ENCODE peak calls at places on chromosomes 16 and 17, in ten cellular contexts. U is testis, X is K562, Y is NB4, R is stomach, N is GM12891, A is body of pancreas, Z is breast epithelium, S is IMR-90, L is A549. B is an unnamed sample.

GRCh38 chr16:65117701-65118448 is 4.0 kb downstream of the CDH11 start:
- DNase-seq in S (peak; percentile 90), L (peak; percentile 70), U (peak; percentile 87), A (peak; percentile 67), N (no peak), Y (peak; percentile 68), Z (peak; percentile 60), R (peak; percentile 43), X (peak; percentile 33), B (peak; percentile 26)

GRCh38 chr17:752620-753219 is 656 bp upstream of the GEMIN4 start:
- DNase-seq in U (peak; percentile 81), L (peak; percentile 48), N (peak; percentile 70), S (peak; percentile 49), A (peak; percentile 81), Z (peak; percentile 68), Y (peak; percentile 21), R (peak; percentile 76), X (peak; percentile 14), B (no peak)

GRCh38 chr16:87206646-87207451 is 110.3 kb downstream of the C16orf95 start:
- DNase-seq in N (no peak), Y (no peak), U (no peak), A (no peak), L (peak; percentile 79), X (no peak), R (no peak), S (peak; percentile 64), Z (no peak), B (no peak)

GRCh38 chr16:31458073-31458834 is 1.0 kb upstream of the ARMC5 start:
- DNase-seq in U (peak; percentile 51), Y (peak; percentile 95), N (peak; percentile 59), S (peak; percentile 45), A (peak; percentile 64), Z (peak; percentile 59), L (peak; percentile 60), X (peak; percentile 49), R (peak; percentile 57), B (no peak)

GRCh38 chr16:86567701-86568571 is 1.3 kb downstream of the FOXC2 start:
- DNase-seq in L (no peak), R (no peak), X (no peak), U (no peak), S (peak; percentile 39), A (no peak), N (no peak), Y (no peak), Z (no peak), B (no peak)

GRCh38 chr17:81508639-81509047 is 4.0 kb downstream of the ACTG1 start:
- DNase-seq in L (peak; percentile 76), S (peak; percentile 52), Y (no peak), R (no peak), Z (no peak), N (no peak), A (no peak), U (no peak), X (no peak), B (no peak)

GRCh38 chr17:65594585-65594940 is 33.1 kb upstream of the AXIN2 start:
- DNase-seq in A (no peak), R (no peak), U (no peak), N (no peak), Y (no peak), X (no peak), S (peak; percentile 34), L (no peak), Z (no peak), B (no peak)

GRCh38 chr16:72818286-72818845 is 229.6 kb downstream of the ZFHX3 start:
- DNase-seq in S (no peak), Y (peak; percentile 24), U (no peak), X (no peak), R (no peak), N (no peak), A (no peak), L (no peak), Z (no peak), B (no peak)

GRCh38 chr17:8120520-8121443 is 2.5 kb upstream of the ALOXE3 start:
- DNase-seq in U (peak; percentile 69), Z (peak; percentile 69), L (peak; percentile 93), Y (peak; percentile 76), R (peak; percentile 66), S (peak; percentile 69), X (peak; percentile 74), N (no peak), A (peak; percentile 75), B (no peak)

GRCh38 chr16:81692571-81692970 is 86.5 kb upstream of the PLCG2 start:
- DNase-seq in Y (no peak), U (no peak), X (no peak), S (no peak), Z (peak; percentile 37), A (no peak), R (no peak), L (no peak), N (no peak), B (no peak)

GRCh38 chr17:57375040-57375769 is 118.9 kb downstream of the MSI2 start:
- DNase-seq in X (no peak), S (no peak), N (no peak), L (no peak), U (no peak), Y (no peak), R (no peak), A (no peak), Z (no peak), B (no peak)

GRCh38 chr16:30122621-30123160 is 329 bp downstream of the MAPK3 start:
- DNase-seq in R (no peak), L (no peak), Y (no peak), X (no peak), S (no peak), U (no peak), Z (no peak), A (peak; percentile 11), N (no peak), B (no peak)

GRCh38 chr17:82065193-82065637 is 389 bp downstream of the DUS1L start:
- DNase-seq in A (no peak), Y (no peak), N (peak; percentile 83), X (no peak), S (peak; percentile 24), L (no peak), R (no peak), U (no peak), Z (no peak), B (peak; percentile 65)

DNA sequence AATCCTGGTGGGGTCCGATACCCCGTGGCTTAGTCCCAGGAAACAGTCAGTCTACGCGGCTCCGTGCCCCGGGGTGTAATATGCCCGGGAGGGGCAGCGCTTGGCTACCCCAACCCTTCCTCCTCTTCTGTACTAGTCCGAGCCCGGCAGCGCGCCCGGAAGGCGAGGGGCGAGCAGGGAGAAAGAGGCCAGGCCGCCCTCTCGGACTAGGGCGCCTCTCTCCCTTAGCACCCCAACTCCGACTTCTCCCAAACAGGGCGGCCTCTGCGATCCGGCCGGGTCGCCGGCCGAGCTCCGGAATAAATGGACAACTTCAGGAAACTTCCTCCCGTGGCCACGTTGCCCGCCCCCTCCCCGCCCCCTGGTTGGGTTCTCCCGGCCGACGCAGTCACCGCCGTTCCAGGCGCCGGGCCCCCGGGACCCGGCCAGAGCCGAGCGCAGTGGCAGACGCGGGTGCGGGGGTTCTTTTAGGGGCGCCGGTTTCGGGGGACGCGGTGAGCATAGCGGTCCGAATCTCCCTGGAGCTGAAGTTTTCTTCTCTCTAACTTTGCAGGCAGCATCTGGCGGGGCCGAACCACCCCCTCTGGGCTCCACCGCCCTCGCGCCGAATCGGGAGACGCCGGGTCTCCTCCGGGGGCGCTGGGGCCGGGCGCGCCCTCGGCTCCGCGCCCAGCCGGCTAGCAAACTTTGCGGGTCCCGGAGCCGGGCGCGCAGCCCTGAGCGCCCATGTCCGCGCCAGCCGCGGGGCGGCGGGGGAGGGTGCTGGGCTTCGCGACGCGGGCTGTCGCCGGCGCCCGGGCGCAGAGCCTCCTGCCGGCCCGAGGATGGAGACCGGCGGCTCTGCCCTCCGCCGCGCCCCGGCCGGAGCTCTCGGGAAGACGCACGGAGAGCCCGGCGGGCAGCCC is at the start of gene SDK2:
- DNase-seq in X (no peak), L (peak; percentile 42), A (no peak), N (peak; percentile 32), Z (no peak), R (peak; percentile 22), Y (no peak), U (peak; percentile 32), S (no peak), B (no peak)
- TF ChIP-seq POLR2A in X (no peak), L (peak; percentile 45), A (no peak), N (no peak), Z (no peak), R (no peak), Y (no peak), U (no peak), S (no peak), B (no peak)

GRCh38 chr17:1898872-1899271 is 69.1 kb downstream of the RPA1 start:
- DNase-seq in Y (no peak), L (no peak), U (no peak), R (no peak), N (no peak), A (no peak), X (no peak), S (no peak), Z (no peak), B (no peak)
- TF ChIP-seq POLR2A in Y (no peak), L (no peak), U (no peak), R (no peak), N (no peak), A (no peak), X (no peak), S (no peak), Z (no peak), B (no peak)

GRCh38 chr16:2771496-2772402 is 5.3 kb downstream of the ELOB start:
- DNase-seq in A (peak; percentile 10), Y (peak; percentile 23), R (no peak), L (no peak), S (no peak), N (no peak), U (no peak), Z (no peak), X (no peak), B (no peak)
- TF ChIP-seq POLR2A in A (no peak), Y (no peak), R (no peak), L (no peak), S (peak; percentile 49), N (peak; percentile 65), U (no peak), Z (no peak), X (peak; percentile 65), B (no peak)

GRCh38 chr16:17511340-17511739 is 40.6 kb upstream of the XYLT1 start:
- DNase-seq in A (no peak), Z (no peak), Y (no peak), U (no peak), R (no peak), X (no peak), N (no peak), S (peak; percentile 81), L (no peak), B (no peak)

GRCh38 chr16:17509194-17509593 is 38.4 kb upstream of the XYLT1 start:
- DNase-seq in U (no peak), S (no peak), Y (no peak), Z (no peak), R (no peak), A (no peak), X (no peak), L (no peak), N (no peak), B (no peak)

GRCh38 chr16:17512636-17513220 is 42.0 kb upstream of the XYLT1 start:
- DNase-seq in L (no peak), A (no peak), S (peak; percentile 74), N (no peak), X (no peak), Y (no peak), Z (no peak), U (no peak), R (no peak), B (no peak)

GRCh38 chr16:17508303-17508702 is 37.5 kb upstream of the XYLT1 start:
- DNase-seq in U (no peak), S (no peak), Z (no peak), N (no peak), L (no peak), Y (no peak), R (no peak), X (no peak), A (no peak), B (no peak)

GRCh38 chr16:17510532-17510931 is 39.8 kb upstream of the XYLT1 start:
- DNase-seq in Y (no peak), R (no peak), N (no peak), S (peak; percentile 35), X (no peak), A (no peak), U (no peak), Z (no peak), L (no peak), B (no peak)
- TF ChIP-seq POLR2A in Y (no peak), R (no peak), N (no peak), S (no peak), X (no peak), A (no peak), U (no peak), Z (no peak), L (no peak), B (no peak)

B was measured in H54.